ENCODE peak calls at places on chromosomes 4 and X, in nine cellular contexts. Q, F, K, N, V, T, R, J and U are unnamed samples.

GRCh38 chrX:109886122-109886761 is 116.7 kb upstream of the TMEM164 start:
- DNase-seq in Q (peak), F (no peak), K (peak), N (peak), V (peak), T (peak), R (no peak), J (no peak), U (peak)

GRCh38 chr4:186297013-186297645 is 31.1 kb downstream of the F11 start:
- DNase-seq in Q (peak), F (no peak), K (no peak), N (peak), V (peak), T (no peak), R (no peak), J (peak), U (peak)

GRCh38 chr4:40829586-40829985 is 79.8 kb downstream of the NSUN7 start:
- DNase-seq in Q (no peak), F (no peak), K (no peak), N (no peak), V (no peak), T (peak), R (peak), J (no peak), U (no peak)

GRCh38 chrX:10158279-10158939 is 1.6 kb downstream of the CLCN4 start:
- DNase-seq in Q (no peak), F (no peak), K (no peak), N (peak), V (peak), T (no peak), R (no peak), J (no peak), U (no peak)

GRCh38 chr4:163392328-163392727 is 48.6 kb downstream of the NPY5R start:
- DNase-seq in Q (no peak), F (no peak), K (no peak), N (no peak), V (no peak), T (no peak), R (no peak), J (no peak), U (no peak)

GRCh38 chr4:138398297-138398696 is 156.1 kb upstream of the SLC7A11 start:
- DNase-seq in Q (no peak), F (no peak), K (no peak), N (no peak), V (no peak), T (no peak), R (no peak), J (no peak), U (peak)

GRCh38 chrX:99271641-99272040 is 1138.4 kb downstream of the PCDH19 start:
- DNase-seq in Q (no peak), F (no peak), K (no peak), N (no peak), V (no peak), T (no peak), R (no peak), J (no peak), U (no peak)

GRCh38 chr4:173748353-173748752 is 218.3 kb upstream of the HAND2 start:
- DNase-seq in Q (no peak), F (no peak), K (no peak), N (peak), V (no peak), T (no peak), R (no peak), J (no peak), U (no peak)

GRCh38 chr4:78634011-78634664 is 82.6 kb downstream of the ANXA3 start:
- DNase-seq in Q (no peak), F (peak), K (no peak), N (no peak), V (no peak), T (peak), R (peak), J (no peak), U (no peak)

GRCh38 chr4:164012396-164013027 is 518.0 kb downstream of the TMA16 start:
- DNase-seq in Q (peak), F (no peak), K (no peak), N (peak), V (no peak), T (no peak), R (no peak), J (no peak), U (peak)

GRCh38 chr4:2337896-2338295 is 76.0 kb upstream of the MXD4 start:
- DNase-seq in Q (no peak), F (peak), K (no peak), N (no peak), V (no peak), T (no peak), R (no peak), J (no peak), U (no peak)

GRCh38 chrX:69150294-69150960 is 14.8 kb downstream of the PJA1 start:
- DNase-seq in Q (no peak), F (no peak), K (no peak), N (no peak), V (no peak), T (no peak), R (no peak), J (no peak), U (no peak)

GRCh38 chr4:182194115-182194834 is 48.9 kb upstream of the TENM3 start:
- DNase-seq in Q (no peak), F (no peak), K (no peak), N (no peak), V (no peak), T (no peak), R (no peak), J (no peak), U (no peak)

GRCh38 chr4:102616661-102617060 is 115.5 kb downstream of the NFKB1 start:
- DNase-seq in Q (no peak), F (no peak), K (no peak), N (no peak), V (no peak), T (no peak), R (no peak), J (no peak), U (no peak)

GRCh38 chr4:16626945-16627344 is 271.5 kb downstream of the LDB2 start:
- DNase-seq in Q (peak), F (no peak), K (no peak), N (no peak), V (no peak), T (no peak), R (no peak), J (peak), U (peak)

GRCh38 chrX:110082156-110082555 is 79.2 kb downstream of the TMEM164 start:
- DNase-seq in Q (peak), F (no peak), K (no peak), N (no peak), V (no peak), T (no peak), R (no peak), J (peak), U (peak)

GRCh38 chr4:143335979-143336827 is 473 bp upstream of the GAB1 start:
- DNase-seq in Q (peak), F (peak), K (no peak), N (peak), V (peak), T (peak), R (peak), J (peak), U (peak)

GRCh38 chrX:42519666-42520231 is 258.2 kb downstream of the PPP1R2C start:
- DNase-seq in Q (peak), F (no peak), K (no peak), N (no peak), V (no peak), T (no peak), R (no peak), J (no peak), U (peak)

GRCh38 chr4:16967722-16968121 is 69.3 kb upstream of the LDB2 start:
- DNase-seq in Q (peak), F (no peak), K (no peak), N (peak), V (no peak), T (no peak), R (peak), J (no peak), U (no peak)

GRCh38 chr4:140256941-140257340 is 103.0 kb upstream of the MAML3 start:
- DNase-seq in Q (no peak), F (no peak), K (no peak), N (no peak), V (no peak), T (no peak), R (no peak), J (no peak), U (no peak)

GRCh38 chrX:9670136-9670905 is 95.3 kb downstream of the GPR143 start:
- DNase-seq in Q (peak), F (no peak), K (no peak), N (no peak), V (no peak), T (no peak), R (no peak), J (no peak), U (peak)

GRCh38 chr4:6200922-6201362 is 593 bp upstream of the JAKMIP1 start:
- DNase-seq in Q (no peak), F (no peak), K (no peak), N (no peak), V (no peak), T (no peak), R (no peak), J (no peak), U (no peak)

GRCh38 chr4:8195431-8195830 is 3.7 kb upstream of the SH3TC1 start:
- DNase-seq in Q (no peak), F (no peak), K (no peak), N (no peak), V (no peak), T (no peak), R (no peak), J (no peak), U (no peak)

GRCh38 chrX:9642270-9642995 is 123.2 kb downstream of the GPR143 start:
- DNase-seq in Q (no peak), F (no peak), K (no peak), N (peak), V (no peak), T (no peak), R (no peak), J (no peak), U (no peak)

GRCh38 chr4:76306882-76307669 is 543 bp downstream of the STBD1 start:
- DNase-seq in Q (peak), F (no peak), K (no peak), N (peak), V (peak), T (peak), R (peak), J (no peak), U (no peak)

DNA sequence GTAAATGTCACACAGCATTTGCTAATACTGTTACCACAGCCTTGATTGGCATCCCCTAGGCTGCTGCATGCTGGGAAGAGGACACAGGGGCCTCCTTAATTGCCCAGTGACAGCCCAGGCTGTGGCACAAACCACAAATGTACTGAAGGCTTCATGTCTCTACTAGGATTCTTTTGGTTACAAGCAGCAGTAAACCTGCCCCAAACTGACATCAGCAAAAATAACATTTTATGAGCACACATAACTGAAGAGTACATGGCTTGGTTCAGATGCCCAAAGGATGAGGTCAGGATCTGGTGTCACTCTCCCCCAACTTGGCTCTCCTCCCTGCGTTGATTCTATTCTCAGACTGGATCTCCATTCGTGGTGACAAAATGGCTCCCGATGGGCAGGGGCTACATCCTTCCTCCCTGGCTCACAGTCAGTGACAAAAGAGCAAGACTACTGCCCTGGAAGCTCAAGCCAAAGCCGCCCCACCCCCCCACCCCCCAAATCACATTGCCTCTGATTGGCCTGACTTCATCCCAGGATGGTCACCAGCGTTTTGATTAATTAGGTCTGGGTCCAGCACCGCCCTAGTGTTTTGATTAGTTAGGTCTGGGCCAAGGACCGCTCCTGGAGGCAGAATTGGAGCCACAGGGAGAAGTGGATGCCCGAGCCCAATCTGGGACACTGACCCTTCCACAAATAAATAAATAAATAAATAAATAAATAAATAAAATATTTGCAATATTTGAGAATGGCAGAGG is 180.5 kb upstream of the RBPJ start:
- DNase-seq in Q (peak), F (no peak), K (no peak), N (no peak), V (no peak), T (no peak), R (no peak), J (no peak), U (no peak)
- H3K4me3 ChIP-seq in Q (no peak), F (no peak), K (no peak), N (no peak), V (no peak), T (no peak), R (no peak), J (no peak), U (no peak)

GRCh38 chrX:57822398-57822797 is 87.9 kb downstream of the ZXDA start:
- DNase-seq in Q (no peak), F (no peak), K (no peak), N (no peak), V (no peak), T (no peak), R (no peak), J (no peak), U (no peak)

GRCh38 chrX:57821703-57822375 is 88.4 kb downstream of the ZXDA start:
- DNase-seq in Q (peak), F (no peak), K (peak), N (peak), V (peak), T (no peak), R (no peak), J (peak), U (peak)

DNA sequence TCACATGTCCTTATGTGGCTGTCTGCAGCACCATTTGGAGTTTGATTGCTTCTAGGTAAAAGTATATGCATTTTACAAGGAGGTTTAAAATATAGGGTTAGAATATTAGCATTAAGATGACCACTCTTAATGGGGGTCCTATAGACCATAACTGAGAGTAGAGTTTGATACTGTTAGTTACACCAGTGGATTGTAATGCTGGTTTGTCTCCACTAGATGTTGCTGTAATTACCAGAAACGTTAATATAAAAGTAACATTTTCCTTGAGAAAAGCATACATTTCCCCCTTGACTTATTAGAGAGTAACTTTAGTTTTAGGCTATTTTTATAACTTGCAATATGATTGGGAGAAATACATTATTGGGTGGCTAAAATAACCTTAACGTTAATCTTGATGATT is 93.0 kb downstream of the ZXDA start:
- DNase-seq in Q (no peak), F (no peak), K (no peak), N (no peak), V (no peak), T (no peak), R (no peak), J (no peak), U (no peak)
- TF ChIP-seq CTCF in Q (peak), F (no peak), K (no peak), N (peak), V (peak), T (peak), R (no peak), J (peak), U (no peak)

GRCh38 chr4:156422576-156422975 is 468.9 kb upstream of the CTSO start:
- DNase-seq in Q (no peak), F (no peak), K (no peak), N (no peak), V (no peak), T (no peak), R (no peak), J (no peak), U (no peak)
- H3K4me3 ChIP-seq in Q (no peak), F (no peak), K (no peak), N (no peak), V (no peak), T (no peak), R (no peak), J (no peak), U (no peak)

DNA sequence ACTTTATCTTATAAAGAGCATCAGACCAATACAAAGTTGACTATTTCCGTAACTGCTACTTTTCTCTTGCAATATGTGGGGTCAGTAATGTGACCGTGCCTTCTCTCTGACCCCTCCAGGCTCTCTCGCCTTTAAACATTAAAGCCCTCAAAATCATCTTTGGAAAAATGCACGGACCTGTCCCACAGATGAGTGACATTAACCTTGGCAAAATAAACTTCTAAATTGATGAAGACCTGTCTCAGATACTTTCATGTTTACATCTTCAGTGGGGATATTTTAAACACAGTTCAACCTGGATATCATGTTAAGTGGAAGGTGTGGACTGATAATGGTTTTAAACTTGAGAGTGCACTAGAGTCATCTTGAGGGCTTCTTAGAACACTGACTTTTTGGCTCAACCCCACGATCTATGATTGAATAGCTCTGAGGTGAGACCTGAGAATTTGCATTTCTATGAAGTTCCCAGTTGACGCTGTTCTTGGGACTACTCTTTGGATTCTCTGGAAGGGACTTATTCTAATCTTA is 26.7 kb upstream of the CXCL3 start:
- DNase-seq in Q (no peak), F (no peak), K (no peak), N (no peak), V (no peak), T (no peak), R (no peak), J (no peak), U (no peak)
- TF ChIP-seq CTCF in Q (no peak), F (no peak), K (no peak), N (no peak), V (no peak), T (no peak), R (no peak), J (no peak), U (no peak)

GRCh38 chrX:45506149-45506768 is 305.6 kb upstream of the DIPK2B start:
- DNase-seq in Q (no peak), F (no peak), K (no peak), N (no peak), V (no peak), T (no peak), R (no peak), J (no peak), U (no peak)
- H3K4me3 ChIP-seq in Q (no peak), F (no peak), K (no peak), N (no peak), V (no peak), T (no peak), R (no peak), J (no peak), U (no peak)

DNA sequence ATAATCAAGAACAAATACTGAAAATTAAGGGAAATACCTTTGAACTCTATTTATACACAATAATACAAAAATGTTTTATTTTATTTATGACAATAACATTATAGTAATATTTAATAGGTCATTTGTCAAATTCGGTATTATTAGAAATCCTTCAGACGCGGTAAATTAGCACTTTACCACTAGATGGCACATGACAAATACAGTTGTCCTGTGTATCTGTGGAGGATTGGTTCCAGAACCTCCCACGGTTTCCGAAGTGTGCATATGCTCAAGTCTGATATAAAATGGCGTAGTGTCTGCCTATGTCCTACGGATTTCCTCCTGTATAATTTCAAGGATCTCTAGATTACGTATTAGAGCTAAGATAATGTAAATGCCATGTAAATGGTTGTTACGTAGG is 8.1 kb upstream of the LINC00632 start:
- DNase-seq in Q (peak), F (no peak), K (no peak), N (peak), V (no peak), T (no peak), R (no peak), J (no peak), U (no peak)
- TF ChIP-seq CTCF in Q (peak), F (no peak), K (no peak), N (peak), V (peak), T (peak), R (peak), J (peak), U (peak)

DNA sequence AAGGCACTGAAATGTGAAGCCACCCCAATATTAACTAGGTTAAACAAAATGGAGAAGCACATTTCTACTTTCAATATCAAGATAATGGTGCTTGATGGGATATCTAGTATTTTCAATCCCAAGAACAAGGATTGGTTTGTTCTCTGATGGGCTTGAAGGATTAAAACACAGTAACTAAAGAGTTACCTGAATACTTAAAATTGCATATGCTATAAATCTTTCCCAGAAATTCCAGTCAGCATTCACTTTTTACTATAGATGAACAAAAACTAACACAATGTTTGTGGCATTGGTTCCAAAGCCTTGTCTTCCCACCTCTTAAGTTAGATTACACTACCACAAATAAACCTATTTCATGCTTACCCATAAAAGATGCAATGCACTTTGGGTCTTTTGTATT is 3.9 kb upstream of the PCDH10 start:
- DNase-seq in Q (no peak), F (no peak), K (no peak), N (no peak), V (no peak), T (no peak), R (no peak), J (no peak), U (no peak)
- H3K4me3 ChIP-seq in Q (no peak), F (no peak), K (no peak), N (no peak), V (no peak), T (no peak), R (no peak), J (no peak), U (no peak)

DNA sequence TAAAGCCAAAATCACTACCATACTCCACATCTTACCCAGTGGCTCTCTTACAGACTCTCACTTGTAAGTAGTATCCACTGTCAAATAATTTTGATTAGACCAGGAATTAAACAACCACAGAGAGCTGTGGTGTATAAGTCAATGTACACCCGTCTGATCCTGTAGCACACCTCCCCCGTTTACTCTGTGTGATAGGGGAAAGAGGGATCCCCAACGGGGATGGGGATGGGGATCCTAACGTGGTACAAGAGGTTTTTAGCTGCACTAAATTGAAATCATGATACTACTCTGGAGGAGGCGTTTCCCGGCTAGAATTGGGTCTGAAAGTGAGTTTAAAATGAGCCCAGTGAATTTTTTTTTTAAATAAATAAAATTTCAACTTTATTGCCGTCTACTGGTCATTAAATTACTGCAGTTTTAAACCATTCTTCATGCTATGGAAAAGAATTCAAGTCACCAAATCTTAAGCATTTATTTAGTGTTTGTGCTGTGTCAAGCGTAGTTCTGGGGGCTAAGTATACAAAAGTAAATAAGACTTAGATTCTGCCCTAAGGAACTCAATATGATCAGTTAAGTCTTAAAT is 76.6 kb downstream of the INTS12 start:
- DNase-seq in Q (no peak), F (no peak), K (no peak), N (no peak), V (no peak), T (no peak), R (no peak), J (no peak), U (no peak)
- TF ChIP-seq CTCF in Q (peak), F (peak), K (no peak), N (no peak), V (no peak), T (no peak), R (no peak), J (no peak), U (no peak)